ENCODE peak calls at places on chromosomes 3 and 15, in six cellular contexts. S is fibroblast of lung, Z is tibial artery, I is transverse colon, F is breast epithelium, J is pancreas. Q is an unnamed sample.
A peak's percentile ranks its signal among the peaks of the same experiment; 100 is the strongest.

GRCh38 chr3:178584722-178585121 is 48.5 kb downstream of the KCNMB2 start:
- DNase-seq in S (no peak), Z (no peak), I (no peak), F (no peak), J (no peak), Q (no peak)

GRCh38 chr3:150545419-150546225 is 674 bp downstream of the SERP1 start:
- DNase-seq in S (peak; percentile 15), Z (no peak), I (peak; percentile 48), F (no peak), J (no peak), Q (peak; percentile 27)

GRCh38 chr15:41927516-41927915 is 33.7 kb upstream of the SPTBN5 start:
- DNase-seq in S (no peak), Z (no peak), I (no peak), F (no peak), J (no peak), Q (no peak)

GRCh38 chr15:22960126-22960525 is 20.0 kb downstream of the CYFIP1 start:
- DNase-seq in S (no peak), Z (no peak), I (no peak), F (no peak), J (no peak), Q (no peak)

GRCh38 chr15:71051539-71051938 is 63.7 kb upstream of the THSD4 start:
- DNase-seq in S (peak; percentile 90), Z (no peak), I (no peak), F (no peak), J (no peak), Q (no peak)

GRCh38 chr15:77243146-77243545 is 172.2 kb upstream of the TSPAN3 start:
- DNase-seq in S (no peak), Z (no peak), I (no peak), F (no peak), J (no peak), Q (no peak)

GRCh38 chr3:176850498-176850897 is 346.8 kb downstream of the TBL1XR1 start:
- DNase-seq in S (no peak), Z (no peak), I (no peak), F (no peak), J (no peak), Q (no peak)

GRCh38 chr3:108907194-108907593 is 46.5 kb downstream of the GUCA1C start:
- DNase-seq in S (peak; percentile 84), Z (no peak), I (no peak), F (no peak), J (no peak), Q (no peak)

GRCh38 chr15:57019496-57020160 is 101.2 kb downstream of the TCF12 start:
- DNase-seq in S (peak; percentile 33), Z (peak; percentile 49), I (no peak), F (no peak), J (no peak), Q (no peak)

GRCh38 chr3:33883538-33884203 is 85.2 kb downstream of the PDCD6IP start:
- DNase-seq in S (peak; percentile 15), Z (no peak), I (no peak), F (no peak), J (no peak), Q (no peak)

GRCh38 chr3:186668426-186668825 is 2.6 kb downstream of the HRG start:
- DNase-seq in S (no peak), Z (no peak), I (no peak), F (no peak), J (no peak), Q (no peak)

GRCh38 chr3:136255672-136256406 is 5.7 kb downstream of the PCCB start:
- DNase-seq in S (no peak), Z (no peak), I (peak; percentile 25), F (no peak), J (no peak), Q (no peak)

GRCh38 chr3:58093573-58094195 is 85.5 kb downstream of the FLNB start:
- DNase-seq in S (peak; percentile 88), Z (no peak), I (no peak), F (no peak), J (no peak), Q (no peak)

DNA sequence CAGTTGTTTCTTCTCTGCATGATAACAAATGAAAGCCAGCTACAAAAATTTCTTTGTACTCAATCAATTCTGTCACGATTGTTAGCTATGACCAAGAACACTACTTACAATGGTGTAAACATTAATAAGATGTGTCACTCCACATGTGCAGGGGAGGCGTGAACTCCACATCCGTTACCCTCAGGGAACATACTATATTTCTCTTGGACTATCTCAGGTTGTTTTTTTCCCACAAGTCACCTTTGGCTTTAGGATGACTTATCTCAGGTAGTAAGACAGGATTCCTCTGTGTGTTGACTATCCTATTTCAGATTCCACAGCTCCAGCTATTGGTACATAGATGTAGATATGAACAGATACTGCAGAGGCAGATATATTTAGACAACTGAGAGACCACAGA is 423.3 kb upstream of the GRM7 start:
- DNase-seq in S (no peak), Z (no peak), I (no peak), F (no peak), J (no peak), Q (no peak)
- H3K9me3 ChIP-seq in S (no peaks in the 10 kb centered on the region), Z (no peaks in the 10 kb centered on the region), I (no peaks in the 10 kb centered on the region), F (no peaks in the 10 kb centered on the region), J (no peaks in the 10 kb centered on the region), Q (no peaks in the 10 kb centered on the region)

DNA sequence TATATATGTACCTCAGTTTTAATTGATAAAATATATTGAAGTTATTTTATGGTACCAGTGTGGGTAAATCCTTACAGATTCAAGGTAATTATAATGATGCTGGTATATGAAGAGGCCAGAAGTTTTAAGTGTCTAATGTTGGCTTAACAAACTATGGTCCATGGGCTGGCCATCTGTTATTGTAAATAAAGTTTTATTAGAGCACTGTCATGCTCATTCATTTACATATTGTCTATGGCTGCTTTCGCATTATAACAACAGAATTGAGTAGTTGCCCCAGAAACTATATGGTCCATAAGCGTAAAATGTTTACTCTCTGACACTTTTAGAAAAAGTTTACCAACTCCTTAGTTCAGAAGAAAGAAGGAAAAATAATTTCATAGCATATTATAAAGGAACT is 67.9 kb downstream of the MEF2A start:
- DNase-seq in S (no peak), Z (no peak), I (no peak), F (no peak), J (no peak), Q (no peak)
- H3K9me3 ChIP-seq in S (no peaks in the 10 kb centered on the region), Z (no peaks in the 10 kb centered on the region), I (no peaks in the 10 kb centered on the region), F (no peaks in the 10 kb centered on the region), J (no peaks in the 10 kb centered on the region), Q (no peaks in the 10 kb centered on the region)

GRCh38 chr3:52733256-52733891 is 27.5 kb downstream of the SPCS1 start:
- DNase-seq in S (no peak), Z (no peak), I (no peak), F (no peak), J (no peak), Q (no peak)

GRCh38 chr3:52730681-52731080 is 24.8 kb downstream of the SPCS1 start:
- DNase-seq in S (no peak), Z (no peak), I (no peak), F (no peak), J (no peak), Q (no peak)

GRCh38 chr3:52731590-52731989 is 25.7 kb downstream of the SPCS1 start:
- DNase-seq in S (no peak), Z (no peak), I (no peak), F (no peak), J (no peak), Q (no peak)
- H3K9me3 ChIP-seq in S (no peaks in the 10 kb centered on the region), Z (no peaks in the 10 kb centered on the region), I (peaks cover 3% of the 10 kb centered on the region), F (no peaks in the 10 kb centered on the region), J (no peaks in the 10 kb centered on the region), Q (peaks cover 39% of the 10 kb centered on the region)

DNA sequence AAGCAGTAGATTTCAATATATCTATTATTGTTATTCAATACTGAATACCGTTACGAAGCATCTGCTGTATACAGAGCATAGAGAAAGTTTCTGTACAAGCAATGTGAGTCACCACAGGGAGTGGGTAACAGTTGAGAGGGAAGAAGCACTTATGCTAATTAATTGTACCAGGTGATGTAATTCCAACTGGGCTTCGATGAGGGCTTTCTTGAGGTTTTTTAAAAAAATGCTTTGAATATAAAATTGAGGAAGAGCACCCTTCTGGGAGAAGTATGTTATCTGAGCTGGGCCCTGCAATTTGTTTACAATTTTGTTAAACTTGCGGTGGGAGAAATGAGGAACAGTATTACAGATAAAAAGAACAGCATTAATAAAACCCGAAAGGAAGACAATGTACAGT is 197.9 kb downstream of the TPRG1 start:
- DNase-seq in S (no peak), Z (no peak), I (no peak), F (no peak), J (no peak), Q (no peak)
- H3K9me3 ChIP-seq in S (no peaks in the 10 kb centered on the region), Z (no peaks in the 10 kb centered on the region), I (no peaks in the 10 kb centered on the region), F (no peaks in the 10 kb centered on the region), J (no peaks in the 10 kb centered on the region), Q (no peaks in the 10 kb centered on the region)

DNA sequence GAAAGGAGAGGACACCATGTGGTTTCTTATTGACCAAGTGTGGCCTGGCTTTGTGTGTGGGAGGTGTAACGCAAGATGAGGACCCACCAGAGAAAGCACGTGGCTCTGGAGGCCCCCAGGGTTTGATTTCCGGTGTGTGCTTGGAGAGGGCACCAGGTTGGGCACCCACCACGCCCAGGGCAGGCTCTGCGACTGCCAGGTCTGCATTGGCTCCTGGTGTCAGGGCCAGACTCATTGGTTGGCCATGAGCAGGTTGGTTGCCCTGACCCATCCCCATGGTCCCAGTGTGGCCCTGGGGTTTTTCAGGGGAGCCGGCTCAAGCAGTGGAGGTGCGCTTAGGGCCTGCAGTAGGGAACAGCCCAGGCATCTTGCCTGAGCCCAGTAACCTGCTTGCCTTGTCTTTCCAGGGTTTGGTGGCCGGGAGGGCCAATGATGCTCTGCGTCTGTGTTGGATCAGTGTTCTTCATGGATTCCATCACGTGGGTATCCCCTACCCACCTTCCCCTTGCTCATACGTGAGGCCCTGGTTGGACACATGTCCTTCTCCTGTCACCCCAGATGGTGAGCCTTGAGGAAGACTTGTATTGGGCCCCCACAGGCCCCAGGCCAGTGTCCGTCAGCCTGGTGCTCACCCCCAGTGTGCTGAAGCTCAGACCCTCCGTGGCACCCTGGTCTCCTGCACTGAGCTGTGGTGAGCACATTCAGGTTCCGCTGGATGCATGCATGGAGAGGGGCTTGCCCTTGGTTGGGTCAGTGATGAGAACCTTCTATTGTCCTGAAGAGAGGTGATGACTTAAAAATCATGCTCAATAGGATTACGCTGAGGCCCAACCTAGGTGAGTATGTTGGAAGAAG is 193.9 kb downstream of the UBE3A start:
- DNase-seq in S (no peak), Z (peak; percentile 9), I (peak; percentile 3), F (peak; percentile 37), J (peak; percentile 8), Q (no peak)
- H3K9me3 ChIP-seq in S (no peaks in the 10 kb centered on the region), Z (no peaks in the 10 kb centered on the region), I (peaks cover 10% of the 10 kb centered on the region), F (peaks cover 93% of the 10 kb centered on the region), J (no peaks in the 10 kb centered on the region), Q (peaks cover 19% of the 10 kb centered on the region)

GRCh38 chr3:36991147-36991546 is 1.8 kb downstream of the EPM2AIP1 start:
- DNase-seq in S (no peak), Z (no peak), I (no peak), F (no peak), J (no peak), Q (no peak)
- H3K9me3 ChIP-seq in S (no peaks in the 10 kb centered on the region), Z (no peaks in the 10 kb centered on the region), I (no peaks in the 10 kb centered on the region), F (no peaks in the 10 kb centered on the region), J (no peaks in the 10 kb centered on the region), Q (no peaks in the 10 kb centered on the region)

Q was measured in Caco-2.